ENCODE peak calls at places on chromosomes 4 and X, in seven cellular contexts. X, O, M, H, B, U and L are unnamed samples.

GRCh38 chr4:80036949-80037348 is 36.1 kb downstream of the ANTXR2 start:
- DNase-seq in H (no peak), U (peak), B (no peak), X (no peak), M (no peak), O (no peak), L (peak)

GRCh38 chr4:79934660-79935059 is 138.4 kb downstream of the ANTXR2 start:
- DNase-seq in B (no peak), H (no peak), X (no peak), O (no peak), M (no peak), U (no peak), L (no peak)

GRCh38 chrX:12804655-12805054 is 13.4 kb downstream of the PRPS2 start:
- DNase-seq in M (peak), U (no peak), B (no peak), H (no peak), O (no peak), X (no peak), L (no peak)

GRCh38 chr4:86359944-86360478 is at the start of gene MAPK10:
- DNase-seq in M (peak), B (peak), O (peak), H (peak), U (peak), X (peak), L (peak)

GRCh38 chr4:53640576-53641459 is 49.5 kb upstream of the LNX1 start:
- DNase-seq in X (no peak), U (no peak), H (no peak), M (no peak), O (no peak), B (peak), L (no peak)

GRCh38 chr4:102585329-102585728 is 84.2 kb downstream of the NFKB1 start:
- DNase-seq in H (no peak), M (no peak), O (no peak), B (no peak), X (no peak), U (no peak), L (no peak)

GRCh38 chrX:34629572-34629971 is 27.5 kb downstream of the TMEM47 start:
- DNase-seq in X (no peak), O (no peak), B (no peak), U (peak), H (peak), M (no peak), L (no peak)

GRCh38 chrX:81241753-81242152 is 39.9 kb downstream of the SH3BGRL start:
- DNase-seq in M (no peak), B (no peak), O (no peak), H (no peak), X (no peak), U (no peak), L (no peak)

GRCh38 chr4:108072300-108072699 is 82.6 kb downstream of the HADH start:
- DNase-seq in H (no peak), U (no peak), M (peak), X (peak), O (no peak), B (no peak), L (peak)

GRCh38 chr4:60463846-60464502 is 736.2 kb upstream of the ADGRL3 start:
- DNase-seq in X (no peak), U (peak), B (no peak), M (no peak), H (no peak), O (no peak), L (peak)

GRCh38 chrX:93420090-93420489 is 253.3 kb downstream of the NAP1L3 start:
- DNase-seq in H (no peak), O (no peak), M (no peak), U (no peak), X (no peak), B (no peak), L (no peak)

GRCh38 chr4:145285928-145286327 is 105.5 kb upstream of the OTUD4 start:
- DNase-seq in U (no peak), X (no peak), M (no peak), O (no peak), B (no peak), H (no peak), L (no peak)